ENCODE peak calls at places on chromosomes 16 and 17, in nine cellular contexts. One of them, this sample, is unnamed.

GRCh38 chr17:35668807-35669206 is 62.6 kb upstream of the RASL10B start:
- DNase-seq in omental fat pad: no peak
- DNase-seq in MM.1S: no peak
- DNase-seq in Calu3: no peak
- DNase-seq in right atrium auricular region: no peak
- DNase-seq in AG08396: no peak
- DNase-seq in RCC 7860: no peak
- DNase-seq in amygdala: no peak
- DNase-seq in CD8-positive, alpha-beta T cell: no peak
- DNase-seq in this sample: no peak

GRCh38 chr16:82136956-82137818 is 32.8 kb downstream of the MPHOSPH6 start:
- DNase-seq in omental fat pad: no peak
- DNase-seq in MM.1S: no peak
- DNase-seq in Calu3: no peak
- DNase-seq in right atrium auricular region: no peak
- DNase-seq in AG08396: no peak
- DNase-seq in RCC 7860: no peak
- DNase-seq in amygdala: no peak
- DNase-seq in CD8-positive, alpha-beta T cell: no peak
- DNase-seq in this sample: no peak

GRCh38 chr16:88591577-88592021 is 21.4 kb downstream of the ZC3H18 start:
- DNase-seq in omental fat pad: no peak
- DNase-seq in MM.1S: peak
- DNase-seq in Calu3: no peak
- DNase-seq in right atrium auricular region: peak
- DNase-seq in AG08396: no peak
- DNase-seq in RCC 7860: no peak
- DNase-seq in amygdala: peak
- DNase-seq in CD8-positive, alpha-beta T cell: no peak
- DNase-seq in this sample: peak

GRCh38 chr16:51150159-51150893 is 744 bp downstream of the SALL1 start:
- DNase-seq in omental fat pad: no peak
- DNase-seq in MM.1S: no peak
- DNase-seq in Calu3: no peak
- DNase-seq in right atrium auricular region: no peak
- DNase-seq in AG08396: no peak
- DNase-seq in RCC 7860: no peak
- DNase-seq in amygdala: no peak
- DNase-seq in CD8-positive, alpha-beta T cell: no peak
- DNase-seq in this sample: no peak

GRCh38 chr17:70158581-70158980 is 10.8 kb upstream of the KCNJ2 start:
- DNase-seq in omental fat pad: no peak
- DNase-seq in MM.1S: no peak
- DNase-seq in Calu3: no peak
- DNase-seq in right atrium auricular region: no peak
- DNase-seq in AG08396: no peak
- DNase-seq in RCC 7860: no peak
- DNase-seq in amygdala: no peak
- DNase-seq in CD8-positive, alpha-beta T cell: no peak
- DNase-seq in this sample: no peak

GRCh38 chr17:74450231-74450630 is 16.2 kb upstream of the CD300A start:
- DNase-seq in omental fat pad: no peak
- DNase-seq in MM.1S: no peak
- DNase-seq in Calu3: no peak
- DNase-seq in right atrium auricular region: peak
- DNase-seq in AG08396: no peak
- DNase-seq in RCC 7860: no peak
- DNase-seq in amygdala: no peak
- DNase-seq in CD8-positive, alpha-beta T cell: no peak
- DNase-seq in this sample: no peak

GRCh38 chr17:71423871-71424546 is 696.8 kb upstream of the SOX9 start:
- DNase-seq in omental fat pad: no peak
- DNase-seq in MM.1S: peak
- DNase-seq in Calu3: peak
- DNase-seq in right atrium auricular region: no peak
- DNase-seq in AG08396: no peak
- DNase-seq in RCC 7860: peak
- DNase-seq in amygdala: no peak
- DNase-seq in CD8-positive, alpha-beta T cell: no peak
- DNase-seq in this sample: no peak

GRCh38 chr17:11953924-11954323 is 43.4 kb downstream of the ZNF18 start:
- DNase-seq in omental fat pad: no peak
- DNase-seq in MM.1S: no peak
- DNase-seq in Calu3: no peak
- DNase-seq in right atrium auricular region: no peak
- DNase-seq in AG08396: no peak
- DNase-seq in RCC 7860: no peak
- DNase-seq in amygdala: no peak
- DNase-seq in CD8-positive, alpha-beta T cell: no peak
- DNase-seq in this sample: no peak

GRCh38 chr16:79599837-79600635 is 501 bp downstream of the MAF start:
- DNase-seq in omental fat pad: no peak
- DNase-seq in MM.1S: peak
- DNase-seq in Calu3: peak
- DNase-seq in right atrium auricular region: no peak
- DNase-seq in AG08396: peak
- DNase-seq in RCC 7860: peak
- DNase-seq in amygdala: peak
- DNase-seq in CD8-positive, alpha-beta T cell: no peak
- DNase-seq in this sample: no peak

GRCh38 chr17:79818026-79818758 is 21.0 kb downstream of the CBX4 start:
- DNase-seq in omental fat pad: no peak
- DNase-seq in MM.1S: no peak
- DNase-seq in Calu3: no peak
- DNase-seq in right atrium auricular region: no peak
- DNase-seq in AG08396: no peak
- DNase-seq in RCC 7860: no peak
- DNase-seq in amygdala: no peak
- DNase-seq in CD8-positive, alpha-beta T cell: no peak
- DNase-seq in this sample: no peak

GRCh38 chr17:74642995-74643394 is 19.5 kb upstream of the CD300E start:
- DNase-seq in omental fat pad: no peak
- DNase-seq in MM.1S: no peak
- DNase-seq in Calu3: no peak
- DNase-seq in right atrium auricular region: no peak
- DNase-seq in AG08396: no peak
- DNase-seq in RCC 7860: no peak
- DNase-seq in amygdala: no peak
- DNase-seq in CD8-positive, alpha-beta T cell: no peak
- DNase-seq in this sample: no peak

GRCh38 chr16:27088216-27088615 is 21.5 kb downstream of the C16orf82 start:
- DNase-seq in omental fat pad: no peak
- DNase-seq in MM.1S: no peak
- DNase-seq in Calu3: no peak
- DNase-seq in right atrium auricular region: no peak
- DNase-seq in AG08396: no peak
- DNase-seq in RCC 7860: no peak
- DNase-seq in amygdala: no peak
- DNase-seq in CD8-positive, alpha-beta T cell: no peak
- DNase-seq in this sample: no peak

GRCh38 chr16:83602797-83603735 is 204.7 kb upstream of the HSBP1 start:
- DNase-seq in omental fat pad: no peak
- DNase-seq in MM.1S: no peak
- DNase-seq in Calu3: no peak
- DNase-seq in right atrium auricular region: no peak
- DNase-seq in AG08396: no peak
- DNase-seq in RCC 7860: no peak
- DNase-seq in amygdala: no peak
- DNase-seq in CD8-positive, alpha-beta T cell: no peak
- DNase-seq in this sample: no peak

GRCh38 chr17:6639014-6639650 is 1.4 kb downstream of the KIAA0753 start:
- DNase-seq in omental fat pad: no peak
- DNase-seq in MM.1S: no peak
- DNase-seq in Calu3: no peak
- DNase-seq in right atrium auricular region: no peak
- DNase-seq in AG08396: no peak
- DNase-seq in RCC 7860: no peak
- DNase-seq in amygdala: no peak
- DNase-seq in CD8-positive, alpha-beta T cell: no peak
- DNase-seq in this sample: no peak

GRCh38 chr17:18319604-18320256 is 4.6 kb downstream of the SMCR8 start:
- DNase-seq in omental fat pad: no peak
- DNase-seq in MM.1S: peak
- DNase-seq in Calu3: no peak
- DNase-seq in right atrium auricular region: no peak
- DNase-seq in AG08396: peak
- DNase-seq in RCC 7860: no peak
- DNase-seq in amygdala: no peak
- DNase-seq in CD8-positive, alpha-beta T cell: no peak
- DNase-seq in this sample: no peak

GRCh38 chr17:5804226-5804625 is 219.9 kb upstream of the NLRP1 start:
- DNase-seq in omental fat pad: no peak
- DNase-seq in MM.1S: no peak
- DNase-seq in Calu3: no peak
- DNase-seq in right atrium auricular region: no peak
- DNase-seq in AG08396: no peak
- DNase-seq in RCC 7860: no peak
- DNase-seq in amygdala: no peak
- DNase-seq in CD8-positive, alpha-beta T cell: no peak
- DNase-seq in this sample: no peak

GRCh38 chr16:26643519-26643918 is 423.2 kb upstream of the C16orf82 start:
- DNase-seq in omental fat pad: no peak
- DNase-seq in MM.1S: no peak
- DNase-seq in Calu3: no peak
- DNase-seq in right atrium auricular region: peak
- DNase-seq in AG08396: no peak
- DNase-seq in RCC 7860: no peak
- DNase-seq in amygdala: no peak
- DNase-seq in CD8-positive, alpha-beta T cell: no peak
- DNase-seq in this sample: no peak

GRCh38 chr16:48156790-48157209 is 1.0 kb upstream of the ABCC12 start:
- DNase-seq in omental fat pad: peak
- DNase-seq in MM.1S: peak
- DNase-seq in Calu3: peak
- DNase-seq in right atrium auricular region: peak
- DNase-seq in AG08396: peak
- DNase-seq in RCC 7860: peak
- DNase-seq in amygdala: peak
- DNase-seq in CD8-positive, alpha-beta T cell: peak
- DNase-seq in this sample: peak

GRCh38 chr16:3945751-3946603 is 65.5 kb upstream of the CREBBP start:
- DNase-seq in omental fat pad: peak
- DNase-seq in MM.1S: no peak
- DNase-seq in Calu3: peak
- DNase-seq in right atrium auricular region: peak
- DNase-seq in AG08396: peak
- DNase-seq in RCC 7860: peak
- DNase-seq in amygdala: no peak
- DNase-seq in CD8-positive, alpha-beta T cell: no peak
- DNase-seq in this sample: peak

GRCh38 chr17:57569021-57569420 is 176.1 kb downstream of the CCDC182 start:
- DNase-seq in omental fat pad: no peak
- DNase-seq in MM.1S: no peak
- DNase-seq in Calu3: no peak
- DNase-seq in right atrium auricular region: no peak
- DNase-seq in AG08396: no peak
- DNase-seq in RCC 7860: no peak
- DNase-seq in amygdala: no peak
- DNase-seq in CD8-positive, alpha-beta T cell: no peak
- DNase-seq in this sample: no peak

GRCh38 chr17:17313350-17313991 is 10.3 kb downstream of the NT5M start:
- DNase-seq in omental fat pad: no peak
- DNase-seq in MM.1S: peak
- DNase-seq in Calu3: peak
- DNase-seq in right atrium auricular region: no peak
- DNase-seq in AG08396: no peak
- DNase-seq in RCC 7860: no peak
- DNase-seq in amygdala: no peak
- DNase-seq in CD8-positive, alpha-beta T cell: peak
- DNase-seq in this sample: peak

GRCh38 chr17:76408037-76408849 is 23.8 kb downstream of the SPHK1 start:
- DNase-seq in omental fat pad: no peak
- DNase-seq in MM.1S: peak
- DNase-seq in Calu3: peak
- DNase-seq in right atrium auricular region: no peak
- DNase-seq in AG08396: no peak
- DNase-seq in RCC 7860: peak
- DNase-seq in amygdala: no peak
- DNase-seq in CD8-positive, alpha-beta T cell: peak
- DNase-seq in this sample: peak

GRCh38 chr17:79619636-79620206 is 8.9 kb upstream of the RBFOX3 start:
- DNase-seq in omental fat pad: peak
- DNase-seq in MM.1S: no peak
- DNase-seq in Calu3: no peak
- DNase-seq in right atrium auricular region: no peak
- DNase-seq in AG08396: no peak
- DNase-seq in RCC 7860: no peak
- DNase-seq in amygdala: no peak
- DNase-seq in CD8-positive, alpha-beta T cell: no peak
- DNase-seq in this sample: peak

GRCh38 chr16:88941051-88941932 is 35.7 kb downstream of the CBFA2T3 start:
- DNase-seq in omental fat pad: no peak
- DNase-seq in MM.1S: no peak
- DNase-seq in Calu3: no peak
- DNase-seq in right atrium auricular region: no peak
- DNase-seq in AG08396: no peak
- DNase-seq in RCC 7860: no peak
- DNase-seq in amygdala: no peak
- DNase-seq in CD8-positive, alpha-beta T cell: no peak
- DNase-seq in this sample: peak

GRCh38 chr16:2035431-2036199 is 8.9 kb downstream of the NHERF2 start:
- DNase-seq in omental fat pad: no peak
- DNase-seq in MM.1S: no peak
- DNase-seq in Calu3: no peak
- DNase-seq in right atrium auricular region: no peak
- DNase-seq in AG08396: peak
- DNase-seq in RCC 7860: peak
- DNase-seq in amygdala: no peak
- DNase-seq in CD8-positive, alpha-beta T cell: no peak
- DNase-seq in this sample: peak

GRCh38 chr17:1989135-1989534 is 36.0 kb downstream of the RTN4RL1 start:
- DNase-seq in omental fat pad: peak
- DNase-seq in MM.1S: no peak
- DNase-seq in Calu3: no peak
- DNase-seq in right atrium auricular region: peak
- DNase-seq in AG08396: peak
- DNase-seq in RCC 7860: peak
- DNase-seq in amygdala: no peak
- DNase-seq in CD8-positive, alpha-beta T cell: no peak
- DNase-seq in this sample: no peak

GRCh38 chr16:974001-974601 is 3.3 kb upstream of the LMF1 start:
- DNase-seq in omental fat pad: no peak
- DNase-seq in MM.1S: peak
- DNase-seq in Calu3: peak
- DNase-seq in right atrium auricular region: no peak
- DNase-seq in AG08396: no peak
- DNase-seq in RCC 7860: no peak
- DNase-seq in amygdala: no peak
- DNase-seq in CD8-positive, alpha-beta T cell: no peak
- DNase-seq in this sample: peak

GRCh38 chr17:81305051-81305630 is 10.0 kb upstream of the SLC38A10 start:
- DNase-seq in omental fat pad: no peak
- DNase-seq in MM.1S: no peak
- DNase-seq in Calu3: no peak
- DNase-seq in right atrium auricular region: no peak
- DNase-seq in AG08396: no peak
- DNase-seq in RCC 7860: no peak
- DNase-seq in amygdala: no peak
- DNase-seq in CD8-positive, alpha-beta T cell: no peak
- DNase-seq in this sample: no peak

GRCh38 chr17:9844153-9844552 is 18.4 kb downstream of the GLP2R start:
- DNase-seq in omental fat pad: no peak
- DNase-seq in MM.1S: no peak
- DNase-seq in Calu3: no peak
- DNase-seq in right atrium auricular region: no peak
- DNase-seq in AG08396: no peak
- DNase-seq in RCC 7860: no peak
- DNase-seq in amygdala: no peak
- DNase-seq in CD8-positive, alpha-beta T cell: no peak
- DNase-seq in this sample: no peak

GRCh38 chr17:39626171-39626670 is 531 bp upstream of the PPP1R1B start:
- DNase-seq in omental fat pad: no peak
- DNase-seq in MM.1S: no peak
- DNase-seq in Calu3: peak
- DNase-seq in right atrium auricular region: no peak
- DNase-seq in AG08396: no peak
- DNase-seq in RCC 7860: no peak
- DNase-seq in amygdala: no peak
- DNase-seq in CD8-positive, alpha-beta T cell: no peak
- DNase-seq in this sample: peak

GRCh38 chr16:49489686-49490320 is 116.2 kb downstream of the C16orf78 start:
- DNase-seq in omental fat pad: no peak
- DNase-seq in MM.1S: no peak
- DNase-seq in Calu3: no peak
- DNase-seq in right atrium auricular region: no peak
- DNase-seq in AG08396: no peak
- DNase-seq in RCC 7860: no peak
- DNase-seq in amygdala: no peak
- DNase-seq in CD8-positive, alpha-beta T cell: no peak
- DNase-seq in this sample: peak

This sample was measured in transverse colon.